ENCODE peak calls at places on chromosomes 3 and 15, in eight cellular contexts. T is SJCRH30, Y is colonic mucosa, R is upper lobe of left lung, S is SK-N-SH, Z is aorta, D is GM23338, A is lung. C is an unnamed sample. For H3K4me1, the result is how much of the 10 kb centered on the place peaks cover.

GRCh38 chr3:52777959-52778805 is 783 bp downstream of the ITIH1 start:
- DNase-seq in Z (peak), R (no peak), A (peak), Y (no peak), D (no peak), T (no peak), S (no peak), C (peak)

GRCh38 chr3:46887980-46888494 is 10.5 kb downstream of the PTH1R start:
- DNase-seq in T (no peak), S (no peak), R (no peak), Y (no peak), Z (no peak), D (peak), A (no peak), C (no peak)

GRCh38 chr3:12966847-12967750 is 106.1 kb downstream of the IQSEC1 start:
- DNase-seq in S (no peak), Y (peak), A (no peak), R (no peak), Z (peak), T (peak), D (peak), C (peak)

GRCh38 chr3:4935347-4935746 is 43.9 kb upstream of the BHLHE40 start:
- DNase-seq in A (no peak), R (no peak), Z (no peak), D (no peak), Y (no peak), S (no peak), T (no peak), C (no peak)

GRCh38 chr3:98912448-98912847 is 11.0 kb upstream of the DCBLD2 start:
- DNase-seq in T (no peak), R (no peak), Y (no peak), D (no peak), S (no peak), A (no peak), Z (no peak), C (no peak)

GRCh38 chr3:30693470-30694120 is 87.2 kb downstream of the TGFBR2 start:
- DNase-seq in A (no peak), S (peak), Y (peak), Z (no peak), D (peak), R (no peak), T (peak), C (peak)

GRCh38 chr3:72810063-72810462 is 38.2 kb downstream of the SHQ1 start:
- DNase-seq in Y (no peak), S (no peak), T (no peak), A (no peak), Z (no peak), D (peak), R (no peak), C (no peak)

GRCh38 chr3:144364797-144365196 is 393.2 kb downstream of the DIPK2A start:
- DNase-seq in T (no peak), Y (no peak), D (no peak), A (no peak), Z (no peak), R (no peak), S (no peak), C (no peak)

GRCh38 chr3:6921041-6921440 is 60.1 kb downstream of the GRM7 start:
- DNase-seq in R (no peak), T (peak), S (no peak), Y (no peak), Z (no peak), D (peak), A (no peak), C (no peak)

GRCh38 chr3:64255941-64256340 is 30.7 kb upstream of the PRICKLE2 start:
- DNase-seq in T (no peak), Z (no peak), A (no peak), D (no peak), Y (no peak), S (no peak), R (no peak), C (no peak)

GRCh38 chr3:112445839-112446238 is 53.4 kb downstream of the BTLA start:
- DNase-seq in Y (no peak), S (no peak), D (no peak), A (no peak), T (no peak), R (no peak), Z (no peak), C (no peak)

GRCh38 chr3:116179091-116179490 is 266.2 kb downstream of the LSAMP start:
- DNase-seq in D (no peak), S (no peak), Y (no peak), A (no peak), T (peak), R (no peak), Z (no peak), C (no peak)

GRCh38 chr15:90487186-90487585 is 42.5 kb upstream of the CRTC3 start:
- DNase-seq in T (no peak), Y (no peak), A (no peak), S (no peak), R (no peak), Z (no peak), D (no peak), C (no peak)

GRCh38 chr3:197462808-197463207 is 93.0 kb downstream of the BDH1 start:
- DNase-seq in D (no peak), A (no peak), Z (no peak), Y (no peak), R (no peak), T (no peak), S (no peak), C (no peak)

GRCh38 chr3:191775451-191776233 is 314.7 kb downstream of the PYDC2 start:
- DNase-seq in Y (no peak), T (no peak), A (no peak), R (no peak), S (no peak), Z (no peak), D (no peak), C (no peak)

GRCh38 chr3:114469070-114469469 is 175.2 kb downstream of the TIGIT start:
- DNase-seq in T (no peak), Z (no peak), S (no peak), D (no peak), A (no peak), R (no peak), Y (no peak), C (no peak)

GRCh38 chr3:194255252-194256039 is 95.7 kb downstream of the CPN2 start:
- DNase-seq in Z (peak), S (peak), D (no peak), Y (peak), T (peak), R (peak), A (peak), C (no peak)

GRCh38 chr3:117600112-117600511 is 890.5 kb downstream of the TUSC7 start:
- DNase-seq in S (no peak), R (no peak), T (no peak), D (peak), Z (no peak), Y (no peak), A (no peak), C (no peak)

GRCh38 chr15:68203486-68203885 is 1.6 kb downstream of the CALML4 start:
- DNase-seq in Y (no peak), Z (no peak), R (no peak), A (no peak), S (no peak), T (no peak), D (no peak), C (no peak)

GRCh38 chr15:68203956-68204355 is 1.2 kb downstream of the CALML4 start:
- DNase-seq in Z (no peak), T (no peak), S (no peak), D (no peak), R (no peak), A (no peak), Y (no peak), C (no peak)

GRCh38 chr15:68204776-68205557 is at the start of gene CALML4:
- DNase-seq in S (no peak), A (peak), Z (no peak), R (peak), T (no peak), Y (peak), D (peak), C (no peak)

GRCh38 chr15:68205558-68205944 is 419 bp upstream of the CALML4 start:
- DNase-seq in D (no peak), Z (no peak), Y (no peak), T (no peak), S (no peak), R (no peak), A (no peak), C (no peak)

DNA sequence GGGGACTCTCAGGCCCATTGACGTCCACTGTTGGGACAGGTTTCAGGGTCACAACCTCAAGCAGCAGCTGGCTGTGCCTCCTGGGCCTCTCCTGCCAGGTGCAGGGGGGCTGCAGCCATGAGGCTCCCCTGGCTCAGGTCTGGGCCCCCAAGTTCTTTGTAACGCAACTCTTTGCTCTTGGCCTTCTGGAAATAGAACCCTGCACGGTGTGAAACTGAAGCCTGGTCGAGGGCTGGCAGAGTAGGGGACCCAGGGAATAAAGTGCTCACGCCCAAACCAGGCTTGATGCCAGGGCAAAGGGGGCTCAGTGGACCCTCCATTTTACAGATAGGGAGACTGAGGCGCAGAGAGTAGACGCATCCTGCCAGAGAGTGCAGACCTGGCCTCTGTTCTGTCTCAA is 771 bp downstream of the CALML4 start:
- DNase-seq in Y (no peak), R (no peak), Z (no peak), A (no peak), D (no peak), S (no peak), T (no peak), C (no peak)
- H3K4me1 ChIP-seq in Y (under half), R (under half), Z (under half), A (under half), D (under half), S (under half), T (under half), C (under half)

GRCh38 chr3:62093025-62093424 is 280.3 kb downstream of the FEZF2 start:
- DNase-seq in Y (no peak), D (no peak), Z (no peak), S (no peak), A (no peak), T (no peak), R (no peak), C (no peak)
- H3K4me1 ChIP-seq in Y (under half), D (under half), Z (under half), S (under half), A (under half), T (under half), R (under half), C (under half)

DNA sequence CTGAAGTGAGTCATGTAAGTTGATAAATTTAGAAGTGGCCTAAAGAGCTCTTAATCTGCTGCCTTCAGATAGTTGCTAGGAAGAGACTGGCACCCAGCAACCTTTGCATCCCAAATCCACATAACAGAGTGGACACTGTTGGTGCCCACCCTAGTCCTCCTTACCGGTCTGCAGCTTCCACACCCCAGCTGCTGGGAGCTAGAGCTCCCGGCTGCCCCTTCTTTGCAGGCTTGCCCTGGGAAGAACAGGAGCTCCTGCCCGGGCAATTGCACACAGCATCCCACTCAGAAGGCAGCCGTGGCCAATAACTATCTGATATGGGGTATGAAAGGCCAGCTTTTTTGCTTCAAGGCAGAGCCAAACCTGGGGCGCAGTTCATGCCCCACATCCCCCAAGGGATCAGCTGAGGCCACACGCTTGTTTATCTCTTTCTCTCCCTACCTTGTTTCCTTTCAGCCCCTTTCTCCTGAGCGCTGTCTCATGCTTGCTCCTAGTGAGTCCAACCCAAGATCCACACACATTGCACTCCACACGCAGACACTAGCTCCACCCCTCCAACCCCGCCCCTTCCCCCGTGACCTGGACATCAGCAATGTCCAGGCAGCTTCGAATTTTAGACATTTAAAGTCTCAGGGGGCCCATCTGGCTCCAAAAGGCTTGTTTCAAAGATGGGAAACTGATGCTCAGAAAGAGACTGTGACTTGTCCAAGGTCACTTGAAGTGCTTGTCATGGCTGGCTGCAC is 9.1 kb downstream of the ATP2B2 start:
- DNase-seq in D (no peak), S (no peak), A (no peak), Y (no peak), T (no peak), Z (no peak), R (no peak), C (no peak)
- H3K4me1 ChIP-seq in D (under half), S (under half), A (under half), Y (under half), T (under half), Z (under half), R (under half), C (under half)

GRCh38 chr3:146128939-146129338 is 32.0 kb downstream of the PLOD2 start:
- DNase-seq in R (no peak), T (no peak), A (no peak), D (no peak), S (no peak), Z (no peak), Y (no peak), C (no peak)

GRCh38 chr3:146129750-146130149 is 31.2 kb downstream of the PLOD2 start:
- DNase-seq in A (no peak), Z (no peak), R (no peak), Y (no peak), T (no peak), S (no peak), D (no peak), C (no peak)

GRCh38 chr3:146130881-146131371 is 30.1 kb downstream of the PLOD2 start:
- DNase-seq in Y (no peak), S (no peak), R (no peak), A (no peak), D (no peak), Z (no peak), T (no peak), C (no peak)

GRCh38 chr3:146125946-146126345 is 35.0 kb downstream of the PLOD2 start:
- DNase-seq in S (no peak), Y (no peak), D (no peak), T (no peak), R (no peak), A (no peak), Z (no peak), C (peak)

DNA sequence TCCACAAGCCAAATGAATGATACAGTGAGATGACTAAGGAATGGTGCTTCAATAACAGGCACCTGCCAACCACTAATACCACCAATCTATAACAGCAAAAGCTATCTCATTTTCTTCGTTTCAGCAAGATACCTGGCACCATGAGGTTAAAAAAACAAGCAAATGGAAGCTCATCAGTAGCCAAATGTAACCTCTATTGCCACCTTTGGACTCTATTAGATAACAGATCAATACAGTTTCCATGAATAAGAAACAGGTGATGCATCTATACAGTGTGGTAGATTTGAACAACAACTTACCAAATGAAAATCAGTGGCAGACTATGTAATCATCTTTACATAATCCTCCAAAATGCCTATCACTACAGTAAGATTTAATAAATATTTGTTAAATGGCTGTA is 32.8 kb downstream of the PLOD2 start:
- DNase-seq in A (no peak), Z (no peak), T (no peak), D (no peak), Y (no peak), S (no peak), R (no peak), C (no peak)
- H3K4me1 ChIP-seq in A (under half), Z (under half), T (under half), D (under half), Y (under half), S (under half), R (under half), C (under half)

DNA sequence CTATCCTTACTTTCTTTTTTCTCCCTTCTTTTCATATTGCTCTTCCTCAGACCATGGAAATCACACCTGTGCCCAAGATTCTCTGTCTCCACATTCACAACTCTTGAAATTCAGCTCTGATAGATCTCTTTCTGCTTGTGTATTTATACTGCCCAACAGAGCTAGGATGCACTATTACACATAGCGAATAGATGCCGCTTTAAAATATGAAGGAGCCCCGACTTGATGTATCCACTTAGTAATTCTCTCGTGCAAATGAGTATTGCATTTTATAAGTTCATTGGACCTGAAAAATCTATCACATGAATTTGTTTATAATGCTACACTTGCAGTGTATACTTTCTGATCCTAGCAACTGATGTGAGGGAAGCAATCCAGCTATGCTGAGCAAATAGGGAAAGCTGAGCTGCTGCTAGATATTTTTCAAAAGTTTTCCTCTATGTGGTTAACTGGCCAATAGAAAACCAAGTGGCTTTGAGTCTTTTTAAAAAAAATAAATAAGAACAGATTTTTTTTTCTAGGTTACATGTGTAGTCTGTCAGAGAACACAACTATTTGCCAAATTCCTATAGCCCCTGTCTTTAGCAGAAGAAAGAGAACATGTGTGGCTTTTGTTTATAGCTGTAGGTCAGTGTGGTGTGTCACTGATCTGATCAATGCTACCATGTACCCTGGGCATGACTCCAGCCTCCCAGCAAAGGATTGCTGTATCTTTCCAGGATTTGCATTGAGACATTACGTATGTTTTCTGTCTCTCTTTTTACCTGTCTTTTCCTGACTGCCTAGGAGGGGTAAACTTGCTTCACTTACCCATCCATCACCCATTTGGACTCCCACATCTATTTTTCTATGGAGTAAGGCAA is 64.2 kb upstream of the LEKR1 start:
- DNase-seq in D (no peak), Y (no peak), R (no peak), A (no peak), S (no peak), Z (no peak), T (peak), C (no peak)
- H3K4me1 ChIP-seq in D (under half), Y (under half), R (under half), A (under half), S (under half), Z (under half), T (under half), C (under half)

DNA sequence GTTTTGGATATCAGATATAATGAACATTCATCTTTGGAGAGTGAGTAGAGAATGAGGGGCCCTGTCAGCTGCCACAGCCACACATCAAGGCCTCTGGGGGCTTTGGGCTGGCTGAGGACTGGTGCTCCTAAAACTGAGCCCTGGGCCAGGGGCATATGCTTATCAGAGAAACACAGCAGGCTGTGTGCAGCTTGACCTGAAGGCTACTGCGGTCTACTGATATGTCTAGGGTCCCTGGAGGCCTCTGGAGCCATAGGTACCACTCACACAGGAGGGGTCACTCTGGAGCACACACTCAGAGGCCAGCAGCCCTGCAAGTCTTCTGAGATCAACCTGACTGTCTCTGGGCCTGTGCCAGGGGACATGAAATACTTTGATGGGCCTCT is 7.6 kb downstream of the TF start:
- DNase-seq in Y (no peak), S (no peak), D (no peak), T (no peak), R (no peak), A (no peak), Z (no peak), C (no peak)
- H3K4me1 ChIP-seq in Y (under half), S (under half), D (under half), T (under half), R (under half), A (under half), Z (under half), C (under half)

GRCh38 chr3:81958967-81959625 is 197.7 kb upstream of the GBE1 start:
- DNase-seq in S (no peak), A (no peak), Y (no peak), Z (no peak), R (no peak), T (no peak), D (no peak), C (no peak)
- H3K4me1 ChIP-seq in S (under half), A (under half), Y (under half), Z (under half), R (under half), T (under half), D (under half), C (under half)

GRCh38 chr15:67184208-67184925 is 70.1 kb downstream of the AAGAB start:
- DNase-seq in T (no peak), A (no peak), S (no peak), Z (peak), R (no peak), Y (no peak), D (no peak), C (no peak)
- H3K4me1 ChIP-seq in T (under half), A (under half), S (under half), Z (under half), R (under half), Y (under half), D (under half), C (under half)